ENCODE peak calls at places on chromosomes 13 and 19, in nine cellular contexts. O, U, C, W, X, A, R, F and J are unnamed samples.

GRCh38 chr13:28140433-28141125 is 2.2 kb downstream of the PAN3 start:
- DNase-seq in R (no peak), X (no peak), U (peak; percentile 9), A (no peak), F (no peak), C (no peak), O (no peak), W (peak; percentile 8), J (no peak)

GRCh38 chr13:101523154-101523669 is 70.7 kb downstream of the ITGBL1 start:
- DNase-seq in U (no peak), R (no peak), O (no peak), F (no peak), W (no peak), X (no peak), A (no peak), C (no peak), J (no peak)

GRCh38 chr13:72164811-72165210 is 297.8 kb upstream of the DACH1 start:
- DNase-seq in R (no peak), F (no peak), X (no peak), W (no peak), U (no peak), C (no peak), A (no peak), O (no peak), J (no peak)

GRCh38 chr13:98915563-98916348 is 62.1 kb downstream of the DOCK9 start:
- DNase-seq in F (no peak), W (peak; percentile 31), U (no peak), O (no peak), X (no peak), R (no peak), C (no peak), A (no peak), J (no peak)

GRCh38 chr13:98175823-98176222 is 1.2 kb downstream of the RNF113B start:
- DNase-seq in R (no peak), U (no peak), W (peak; percentile 63), F (no peak), C (no peak), A (no peak), X (no peak), O (no peak), J (no peak)

GRCh38 chr19:44202470-44202869 is 9.9 kb upstream of the ZNF227 start:
- DNase-seq in X (no peak), O (no peak), U (no peak), F (no peak), A (no peak), C (no peak), W (peak; percentile 51), R (no peak), J (no peak)

GRCh38 chr13:72960541-72960940 is 98.3 kb upstream of the KLF5 start:
- DNase-seq in X (no peak), C (no peak), F (no peak), O (no peak), R (no peak), W (no peak), U (no peak), A (no peak), J (no peak)

GRCh38 chr13:41054212-41054877 is 7.0 kb upstream of the WBP4 start:
- DNase-seq in W (peak; percentile 64), R (no peak), F (peak; percentile 26), U (peak; percentile 60), A (no peak), C (peak; percentile 22), X (no peak), O (peak; percentile 85), J (peak; percentile 81)

GRCh38 chr19:38656171-38656981 is 8.9 kb downstream of the ACTN4 start:
- DNase-seq in F (no peak), A (no peak), C (no peak), O (peak; percentile 61), U (no peak), W (peak; percentile 63), R (no peak), X (no peak), J (no peak)

DNA sequence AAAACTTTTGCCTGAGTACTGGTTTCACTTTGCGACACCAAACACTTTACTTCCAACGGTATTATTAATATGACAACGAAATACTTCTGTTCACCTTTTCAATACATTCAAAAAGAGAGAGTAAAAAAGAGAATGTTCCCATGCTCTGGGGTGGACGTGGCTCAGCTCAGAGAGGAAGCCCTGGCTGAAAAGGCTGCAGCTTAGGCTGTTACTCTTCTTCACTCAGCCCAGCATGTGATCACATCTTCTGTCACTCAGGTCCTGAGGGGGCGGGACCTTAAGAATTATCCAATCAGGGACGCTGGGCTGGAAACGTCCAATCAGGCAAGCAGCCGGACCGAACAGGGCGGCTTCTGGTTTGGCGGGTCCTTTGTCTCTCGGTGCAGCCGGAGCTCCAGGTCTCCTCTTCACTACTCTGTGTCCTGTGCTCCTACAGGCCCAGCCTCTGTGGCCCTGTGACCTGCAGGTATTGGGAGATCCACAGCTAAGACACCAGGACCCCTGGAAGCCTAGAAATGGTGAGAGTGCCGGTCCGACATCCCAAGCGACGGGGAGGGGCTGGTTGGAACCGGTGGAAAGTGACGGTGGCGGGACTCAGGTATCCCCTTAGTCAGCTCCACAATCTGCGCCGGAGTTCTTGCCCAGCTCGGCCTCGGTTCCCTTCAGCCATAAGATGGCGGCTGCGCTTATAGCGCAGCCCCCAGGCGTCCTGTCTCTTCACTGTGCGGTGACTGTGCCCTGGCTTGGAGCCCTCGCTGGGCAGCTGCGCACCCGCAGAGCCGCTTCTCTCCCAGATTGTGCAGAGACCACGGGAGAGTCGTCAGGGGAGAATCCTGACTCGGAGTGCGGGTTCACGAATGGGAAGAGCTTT is at the start of gene ZNF93:
- DNase-seq in U (peak; percentile 92), C (no peak), X (peak; percentile 67), F (peak; percentile 97), O (peak; percentile 97), A (peak; percentile 92), W (peak; percentile 96), R (peak; percentile 86), J (peak; percentile 48)
- TF ChIP-seq POLR2A in U (no peak), C (no peak), X (peak; percentile 35), F (peak; percentile 69), O (peak; percentile 73), A (peak; percentile 92), W (peak; percentile 67), R (peak; percentile 39), J (no peak)

GRCh38 chr19:47490031-47490430 is 6.0 kb upstream of the KPTN start:
- DNase-seq in U (no peak), R (no peak), A (no peak), W (no peak), X (no peak), C (no peak), O (no peak), F (no peak), J (peak; percentile 20)
- TF ChIP-seq POLR2A in U (no peak), R (no peak), A (no peak), W (no peak), X (no peak), C (no peak), O (no peak), F (no peak), J (no peak)

GRCh38 chr13:104847863-104848262 is 1687.6 kb downstream of the EFNB2 start:
- DNase-seq in R (no peak), F (no peak), X (no peak), O (no peak), C (no peak), W (no peak), U (no peak), A (no peak), J (no peak)
- TF ChIP-seq POLR2A in R (no peak), F (no peak), X (no peak), O (no peak), C (no peak), W (no peak), U (no peak), A (no peak), J (no peak)

GRCh38 chr19:19404879-19405860 is at the start of gene GATAD2A:
- DNase-seq in U (peak; percentile 88), W (peak; percentile 89), R (peak; percentile 97), F (peak; percentile 92), C (peak; percentile 32), X (peak; percentile 88), A (peak; percentile 98), O (peak; percentile 91), J (peak; percentile 97)
- TF ChIP-seq POLR2A in U (peak; percentile 51), W (peak; percentile 77), R (peak; percentile 47), F (peak; percentile 56), C (no peak), X (peak; percentile 54), A (peak; percentile 37), O (peak; percentile 50), J (peak; percentile 48)

GRCh38 chr13:34165158-34165557 is 347.2 kb downstream of the RFC3 start:
- DNase-seq in C (no peak), X (no peak), A (no peak), U (no peak), R (no peak), O (no peak), W (no peak), F (no peak), J (no peak)

GRCh38 chr13:34159946-34160345 is 342.0 kb downstream of the RFC3 start:
- DNase-seq in R (no peak), U (no peak), O (no peak), X (no peak), A (no peak), F (no peak), W (no peak), C (no peak), J (no peak)

GRCh38 chr13:34164585-34164984 is 346.6 kb downstream of the RFC3 start:
- DNase-seq in C (no peak), U (no peak), R (no peak), W (no peak), F (no peak), A (no peak), X (no peak), O (no peak), J (no peak)

GRCh38 chr13:34161829-34162544 is 344.0 kb downstream of the RFC3 start:
- DNase-seq in U (peak; percentile 89), R (no peak), O (peak; percentile 2), X (no peak), C (peak; percentile 18), F (no peak), A (no peak), W (peak; percentile 80), J (no peak)

DNA sequence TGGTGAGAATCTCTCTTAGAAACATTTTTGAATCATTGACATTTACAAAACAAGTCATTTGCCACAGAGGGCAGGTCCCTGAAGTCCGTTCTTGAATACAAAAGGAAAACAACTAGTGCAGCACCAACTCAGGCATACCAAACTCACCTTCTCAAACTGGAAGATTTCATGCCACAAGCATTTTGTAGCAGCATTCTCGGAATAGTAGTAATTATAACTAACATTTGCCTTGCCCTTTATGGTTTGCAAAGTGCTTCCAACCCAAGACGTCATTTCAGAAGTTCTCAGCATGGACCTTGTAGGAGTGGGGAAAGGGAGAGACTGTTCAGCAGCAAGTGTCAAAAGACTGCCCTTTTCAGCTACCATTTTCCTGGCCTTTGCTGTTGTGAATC is 344.6 kb downstream of the RFC3 start:
- DNase-seq in W (peak; percentile 34), O (no peak), X (no peak), R (no peak), C (no peak), A (no peak), F (no peak), U (no peak), J (no peak)
- TF ChIP-seq POLR2A in W (no peak), O (no peak), X (no peak), R (no peak), C (no peak), A (no peak), F (no peak), U (no peak), J (no peak)